ENCODE peak calls at places on chromosomes 11 and 22, in nine cellular contexts. N is upper lobe of left lung, B is HL-60, I is endothelial cell of umbilical vein, A is GM23338, W is suprapubic skin, F is HepG2, C is prostate gland, S is transverse colon. V is an unnamed sample.

GRCh38 chr22:21075516-21076138 is 29.9 kb downstream of the LRRC74B start:
- DNase-seq in F (no peak), I (no peak), N (no peak), A (no peak), W (no peak), B (no peak), S (no peak), C (no peak), V (no peak)

GRCh38 chr11:43555811-43556210 is 124.7 kb upstream of the HSD17B12 start:
- DNase-seq in C (no peak), S (no peak), F (no peak), I (no peak), W (no peak), A (no peak), N (no peak), B (no peak), V (no peak)

GRCh38 chr11:100525635-100526034 is 161.5 kb upstream of the ARHGAP42 start:
- DNase-seq in C (no peak), I (no peak), B (no peak), W (no peak), F (no peak), A (peak; percentile 81), S (no peak), N (no peak), V (no peak)

GRCh38 chr22:28910575-28911278 is 27.4 kb downstream of the ZNRF3 start:
- DNase-seq in N (no peak), F (no peak), W (no peak), C (no peak), S (no peak), I (no peak), A (no peak), B (no peak), V (no peak)

GRCh38 chr11:22624742-22625447 is 728 bp downstream of the FANCF start:
- DNase-seq in A (peak; percentile 90), C (peak; percentile 74), N (peak; percentile 76), W (no peak), B (peak; percentile 34), F (peak; percentile 72), S (peak; percentile 76), I (peak; percentile 63), V (peak; percentile 73)

GRCh38 chr11:77776455-77776854 is 44.1 kb downstream of the RSF1 start:
- DNase-seq in W (no peak), A (no peak), F (peak; percentile 29), I (peak; percentile 49), B (no peak), C (no peak), N (no peak), S (no peak), V (no peak)

GRCh38 chr11:2120359-2121100 is 18.7 kb downstream of the IGF2 start:
- DNase-seq in I (no peak), B (no peak), A (peak; percentile 52), S (no peak), F (no peak), W (no peak), N (no peak), C (no peak), V (no peak)

GRCh38 chr11:45806072-45806933 is 1.4 kb downstream of the SLC35C1 start:
- DNase-seq in B (no peak), F (no peak), N (no peak), W (no peak), A (no peak), S (no peak), C (no peak), I (no peak), V (no peak)

GRCh38 chr11:62504158-62504973 is 42.2 kb downstream of the AHNAK start:
- DNase-seq in B (no peak), F (no peak), W (no peak), A (peak; percentile 75), C (no peak), S (no peak), N (peak; percentile 66), I (no peak), V (no peak)

GRCh38 chr11:128055576-128056217 is 531.7 kb downstream of the ETS1 start:
- DNase-seq in C (no peak), I (no peak), N (no peak), W (no peak), F (no peak), B (no peak), A (no peak), S (no peak), V (no peak)

GRCh38 chr22:19514831-19515565 is 9.2 kb downstream of the CLDN5 start:
- DNase-seq in N (no peak), F (no peak), W (no peak), S (no peak), A (no peak), I (no peak), B (no peak), C (no peak), V (no peak)

GRCh38 chr11:995752-996420 is 40.6 kb downstream of the MUC6 start:
- DNase-seq in F (no peak), A (no peak), I (no peak), C (no peak), N (no peak), B (no peak), W (no peak), S (no peak), V (no peak)

GRCh38 chr11:30914143-30914762 is 328.1 kb upstream of the MPPED2 start:
- DNase-seq in A (peak; percentile 87), I (peak; percentile 51), S (peak; percentile 40), C (peak; percentile 33), N (no peak), W (no peak), B (no peak), F (peak; percentile 16), V (peak; percentile 52)

GRCh38 chr11:1888811-1889526 is 2.7 kb downstream of the PRR33 start:
- DNase-seq in S (peak; percentile 39), B (no peak), I (no peak), A (no peak), N (no peak), W (no peak), C (no peak), F (no peak), V (peak; percentile 42)

GRCh38 chr11:22711880-22712279 is 45.5 kb downstream of the GAS2 start:
- DNase-seq in N (no peak), F (no peak), C (no peak), W (no peak), B (no peak), I (peak; percentile 17), A (no peak), S (peak; percentile 45), V (peak; percentile 38)

GRCh38 chr22:23836692-23837495 is 1.9 kb downstream of the DERL3 start:
- DNase-seq in I (no peak), C (no peak), S (no peak), N (no peak), F (no peak), A (no peak), W (no peak), B (no peak), V (no peak)

GRCh38 chr11:33690290-33691050 is 10.2 kb downstream of the C11orf91 start:
- DNase-seq in S (no peak), B (no peak), I (peak; percentile 98), C (no peak), N (peak; percentile 50), F (peak; percentile 46), W (peak; percentile 92), A (no peak), V (peak; percentile 51)

GRCh38 chr11:31237819-31238771 is 131.4 kb downstream of the DCDC1 start:
- DNase-seq in S (no peak), C (no peak), N (no peak), I (no peak), F (no peak), A (peak; percentile 77), B (no peak), W (no peak), V (no peak)

GRCh38 chr11:2562181-2562581 is 117.4 kb downstream of the KCNQ1 start:
- DNase-seq in S (peak; percentile 8), A (no peak), B (no peak), I (no peak), C (no peak), N (no peak), W (peak; percentile 44), F (peak; percentile 76), V (peak; percentile 76)

DNA sequence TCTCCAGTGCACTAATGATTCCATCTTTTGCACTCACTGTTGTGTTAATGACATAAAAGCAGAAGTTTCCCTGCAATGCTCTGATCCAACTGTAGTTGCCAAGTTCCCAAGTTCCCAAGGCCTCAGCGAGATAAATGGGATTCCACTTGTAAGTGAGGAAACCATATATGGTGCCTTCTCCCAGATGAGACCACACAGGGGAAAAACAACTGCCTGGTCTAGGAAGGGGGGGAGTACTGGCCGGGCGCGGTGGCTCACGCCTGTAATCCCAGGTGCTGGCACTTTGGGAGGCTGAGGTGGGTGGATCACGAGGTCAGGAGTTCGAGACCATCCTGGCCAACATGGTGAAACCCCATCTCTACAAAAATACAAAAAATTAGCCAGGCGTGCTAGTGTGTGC is 23.3 kb upstream of the RELA start:
- DNase-seq in S (no peak), A (peak; percentile 20), B (no peak), N (no peak), W (no peak), I (no peak), F (no peak), C (no peak), V (no peak)
- TF ChIP-seq POLR2AphosphoS5 in S (no peak), A (no peak), B (no peak), N (no peak), W (no peak), I (no peak), F (no peak), C (no peak), V (no peak)

GRCh38 chr11:122122179-122122578 is 6.2 kb upstream of the BLID start:
- DNase-seq in A (no peak), B (no peak), F (no peak), N (no peak), C (no peak), S (no peak), W (no peak), I (no peak), V (no peak)
- H3K27ac ChIP-seq in A (no peak overlapping the region), B (no peak overlapping the region), F (no peak overlapping the region), N (no peak overlapping the region), C (no peak overlapping the region), S (no peak overlapping the region), W (no peak overlapping the region), I (no peak overlapping the region), V (no peak overlapping the region)

GRCh38 chr22:36386900-36387663 is 685 bp downstream of the MYH9 start:
- DNase-seq in S (peak; percentile 86), C (peak; percentile 44), F (no peak), A (peak; percentile 38), B (no peak), I (peak; percentile 30), N (peak; percentile 86), W (peak; percentile 87), V (peak; percentile 81)
- TF ChIP-seq POLR2AphosphoS5 in S (no peak), C (no peak), F (no peak), A (no peak), B (no peak), I (peak; percentile 12), N (peak; percentile 42), W (no peak), V (peak; percentile 77)

DNA sequence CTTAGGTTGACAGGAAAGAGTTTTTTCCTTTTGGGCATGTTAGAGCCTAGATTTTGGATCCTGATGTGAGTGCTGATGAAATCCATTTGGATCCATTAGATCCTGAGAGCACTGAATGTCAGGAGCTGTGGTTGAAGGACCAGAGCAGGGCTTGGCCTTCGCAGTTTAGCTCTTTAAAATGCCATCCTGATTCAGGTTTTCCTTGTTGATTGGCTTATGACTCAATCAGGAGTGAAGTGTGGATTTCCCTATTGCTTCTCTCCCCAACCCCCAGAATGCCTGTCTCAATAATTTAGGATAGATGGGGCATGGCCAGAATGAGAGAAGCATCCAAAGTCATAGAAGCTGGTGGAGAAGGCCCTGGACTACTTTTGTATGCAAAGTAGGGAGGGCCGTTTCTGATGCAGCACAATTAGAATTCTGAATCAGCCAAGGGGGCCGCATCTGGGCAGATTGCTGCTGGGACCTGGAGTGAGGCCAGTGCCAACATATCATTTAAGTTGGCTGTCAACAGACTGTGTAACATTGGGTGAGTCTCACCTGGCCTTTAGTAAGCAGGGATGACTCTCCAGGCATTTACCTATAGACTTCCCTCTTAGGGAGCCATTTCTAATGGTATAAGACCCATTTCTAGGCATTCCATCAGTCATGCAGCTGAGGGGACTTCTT is 80.5 kb downstream of the TEAD1 start:
- DNase-seq in B (no peak), W (no peak), A (no peak), C (no peak), N (no peak), I (no peak), F (no peak), S (peak; percentile 15), V (no peak)
- H3K27ac ChIP-seq in B (no peak overlapping the region), W (peak overlapping the region; percentile 20), A (no peak overlapping the region), C (no peak overlapping the region), N (no peak overlapping the region), I (no peak overlapping the region), F (no peak overlapping the region), S (no peak overlapping the region), V (peak overlapping the region; percentile 26)

V was measured in stomach.